ENCODE peak calls at places on chromosome 21, in nine cellular contexts. N is right lobe of liver, B is coronary artery, Z is GM06990, D is PC-3, S is breast epithelium, J is BE2C, K is astrocyte, F is fibroblast of mammary gland. V is an unnamed sample.

GRCh38 chr21:25107708-25108107 is 499.6 kb downstream of the MRPL39 start:
- DNase-seq in J (peak; percentile 29), Z (no peak), K (peak; percentile 98), N (no peak), S (no peak), F (peak; percentile 92), D (peak; percentile 73), B (no peak), V (no peak)

GRCh38 chr21:43994646-43995045 is 17.5 kb upstream of the TRAPPC10 start:
- DNase-seq in K (no peak), N (peak; percentile 40), B (no peak), J (no peak), Z (no peak), F (no peak), D (no peak), S (no peak), V (no peak)

GRCh38 chr21:17925900-17926299 is 106.7 kb upstream of the C21orf91 start:
- DNase-seq in Z (no peak), J (peak; percentile 28), B (no peak), D (peak; percentile 50), F (peak; percentile 47), S (no peak), N (no peak), K (no peak), V (no peak)

GRCh38 chr21:37415938-37416337 is 49.4 kb downstream of the DYRK1A start:
- DNase-seq in N (no peak), K (no peak), F (no peak), B (no peak), D (no peak), S (no peak), J (no peak), Z (no peak), V (no peak)

GRCh38 chr21:30436986-30437385 is 3.1 kb upstream of the KRTAP15-1 start:
- DNase-seq in K (no peak), S (no peak), B (no peak), F (no peak), N (no peak), Z (no peak), D (peak; percentile 13), J (no peak), V (no peak)

GRCh38 chr21:36829116-36829515 is 130.2 kb downstream of the SIM2 start:
- DNase-seq in F (no peak), B (no peak), J (no peak), S (no peak), Z (no peak), N (no peak), K (no peak), D (no peak), V (no peak)

GRCh38 chr21:34128124-34128523 is 54.7 kb downstream of the MRPS6 start:
- DNase-seq in S (no peak), J (no peak), D (no peak), F (no peak), Z (no peak), N (no peak), K (no peak), B (no peak), V (no peak)

GRCh38 chr21:28193189-28193588 is 799.5 kb downstream of the LTN1 start:
- DNase-seq in D (peak; percentile 14), K (no peak), Z (no peak), N (no peak), S (no peak), B (no peak), F (no peak), J (no peak), V (no peak)

GRCh38 chr21:35971824-35972223 is 88.5 kb downstream of the SETD4 start:
- DNase-seq in Z (no peak), D (no peak), J (no peak), B (no peak), S (no peak), K (no peak), N (no peak), F (no peak), V (no peak)

GRCh38 chr21:41974752-41975053 is 20.9 kb upstream of the C2CD2 start:
- DNase-seq in Z (no peak), B (peak; percentile 61), S (peak; percentile 6), K (no peak), N (no peak), F (no peak), D (no peak), J (no peak), V (no peak)

GRCh38 chr21:18499761-18500376 is 96.3 kb upstream of the TMPRSS15 start:
- DNase-seq in S (no peak), N (no peak), Z (peak; percentile 2), F (peak; percentile 48), J (peak; percentile 75), B (no peak), K (peak; percentile 16), D (peak; percentile 69), V (no peak)

GRCh38 chr21:41783476-41784150 is 16.8 kb upstream of the RIPK4 start:
- DNase-seq in N (no peak), S (no peak), K (peak; percentile 51), D (peak; percentile 100), Z (no peak), B (no peak), J (peak; percentile 34), F (no peak), V (no peak)

GRCh38 chr21:14942801-14943490 is 121.9 kb downstream of the NRIP1 start:
- DNase-seq in K (peak; percentile 39), D (no peak), J (no peak), B (no peak), S (no peak), F (peak; percentile 24), Z (no peak), N (no peak), V (no peak)

GRCh38 chr21:37281993-37282392 is 14.9 kb upstream of the VPS26C start:
- DNase-seq in J (no peak), K (no peak), D (no peak), S (no peak), B (no peak), N (no peak), Z (no peak), F (no peak), V (no peak)

GRCh38 chr21:44505673-44506278 is 34.2 kb downstream of the KRTAP10-1 start:
- DNase-seq in B (no peak), N (no peak), D (peak; percentile 19), K (no peak), S (no peak), J (no peak), Z (no peak), F (no peak), V (no peak)

GRCh38 chr21:38816400-38816973 is 10.8 kb downstream of the ETS2 start:
- DNase-seq in N (no peak), D (no peak), S (no peak), K (no peak), J (no peak), F (no peak), Z (no peak), B (peak; percentile 38), V (no peak)

GRCh38 chr21:38819719-38820147 is 14.0 kb downstream of the ETS2 start:
- DNase-seq in Z (no peak), F (no peak), D (peak; percentile 95), J (no peak), B (peak; percentile 65), S (peak; percentile 67), K (peak; percentile 82), N (peak; percentile 50), V (no peak)

GRCh38 chr21:38819051-38819718 is 13.5 kb downstream of the ETS2 start:
- DNase-seq in N (no peak), J (no peak), S (no peak), B (peak; percentile 46), D (no peak), F (no peak), K (no peak), Z (no peak), V (no peak)

GRCh38 chr21:38818336-38818723 is 12.6 kb downstream of the ETS2 start:
- DNase-seq in F (no peak), B (peak; percentile 65), S (no peak), J (no peak), Z (no peak), N (peak; percentile 38), D (no peak), K (no peak), V (no peak)

GRCh38 chr21:38817371-38818335 is 11.9 kb downstream of the ETS2 start:
- DNase-seq in K (peak; percentile 75), S (no peak), F (peak; percentile 85), B (peak; percentile 72), Z (no peak), J (no peak), D (peak; percentile 69), N (peak; percentile 46), V (no peak)
- TF ChIP-seq CTCF in K (no peak), S (no peak), F (no peak), B (no peak), Z (no peak), J (no peak), D (no peak), N (no peak), V (no peak)

GRCh38 chr21:46325073-46325912 is 1.3 kb downstream of the PCNT start:
- DNase-seq in S (peak; percentile 26), F (peak; percentile 40), D (peak; percentile 66), K (peak; percentile 28), J (peak; percentile 87), Z (peak; percentile 63), B (no peak), N (peak; percentile 60), V (peak; percentile 60)

GRCh38 chr21:46327711-46328110 is 3.8 kb downstream of the PCNT start:
- DNase-seq in D (no peak), Z (no peak), B (no peak), F (no peak), J (no peak), N (no peak), K (no peak), S (no peak), V (no peak)

GRCh38 chr21:46324390-46325072 is 575 bp downstream of the PCNT start:
- DNase-seq in D (peak; percentile 89), B (peak; percentile 90), J (peak; percentile 96), Z (peak; percentile 88), F (peak; percentile 69), N (peak; percentile 91), S (peak; percentile 80), K (peak; percentile 41), V (peak; percentile 95)

GRCh38 chr21:46328151-46328550 is 4.2 kb downstream of the PCNT start:
- DNase-seq in F (no peak), B (no peak), Z (no peak), S (no peak), J (no peak), D (no peak), N (no peak), K (no peak), V (no peak)

GRCh38 chr21:46326110-46326703 is 2.3 kb downstream of the PCNT start:
- DNase-seq in N (no peak), K (no peak), J (no peak), B (no peak), F (no peak), S (no peak), Z (no peak), D (peak; percentile 22), V (no peak)
- TF ChIP-seq CTCF in N (no peak), K (no peak), J (no peak), B (no peak), F (no peak), S (no peak), Z (peak; percentile 16), D (peak; percentile 54), V (peak; percentile 24)

GRCh38 chr21:31731112-31731801 is 661 bp downstream of the SCAF4 start:
- DNase-seq in K (no peak), N (peak; percentile 89), F (peak; percentile 34), S (peak; percentile 32), Z (no peak), B (peak; percentile 77), J (peak; percentile 64), D (no peak), V (peak; percentile 59)
- TF ChIP-seq CTCF in K (no peak), N (no peak), F (peak; percentile 1), S (no peak), Z (peak; percentile 40), B (no peak), J (peak; percentile 12), D (no peak), V (peak; percentile 24)

GRCh38 chr21:32278518-32279376 is at the start of gene MIS18A:
- DNase-seq in D (peak; percentile 98), B (peak; percentile 96), Z (peak; percentile 95), N (peak; percentile 95), K (peak; percentile 92), J (peak; percentile 97), F (peak; percentile 97), S (peak; percentile 94), V (peak; percentile 97)
- TF ChIP-seq CTCF in D (no peak), B (no peak), Z (no peak), N (no peak), K (no peak), J (no peak), F (no peak), S (peak; percentile 11), V (no peak)

V was measured in GM10248.